ENCODE peak calls at places on chromosomes 1 and 21, in four cellular contexts. V is MM.1S, Z is cardiac muscle cell, B is tibial artery. N is an unnamed sample. For H3K27me3 and H3K36me3, the result is how much of the 10 kb centered on the place peaks cover.

GRCh38 chr1:12615916-12616708 is 1.9 kb downstream of the DHRS3 start:
- DNase-seq in V (no peak), Z (peak), B (peak), N (peak)

GRCh38 chr1:188463919-188464318 is 1635.2 kb downstream of the PLA2G4A start:
- DNase-seq in V (no peak), Z (no peak), B (no peak), N (no peak)

GRCh38 chr1:231424950-231425805 is 3.1 kb upstream of the EGLN1 start:
- DNase-seq in V (no peak), Z (no peak), B (no peak), N (no peak)

GRCh38 chr1:69814926-69815325 is 247.2 kb downstream of the LRRC7 start:
- DNase-seq in V (no peak), Z (no peak), B (no peak), N (no peak)

GRCh38 chr21:39186676-39187075 is 3.4 kb upstream of the PSMG1 start:
- DNase-seq in V (no peak), Z (no peak), B (no peak), N (no peak)

GRCh38 chr21:33865996-33866575 is 49.5 kb downstream of the ATP5PO start:
- DNase-seq in V (no peak), Z (no peak), B (no peak), N (no peak)

GRCh38 chr1:211783897-211784296 is 46.7 kb downstream of the LPGAT1 start:
- DNase-seq in V (no peak), Z (no peak), B (no peak), N (no peak)

GRCh38 chr1:185360714-185361113 is 43.7 kb upstream of the IVNS1ABP start:
- DNase-seq in V (no peak), Z (no peak), B (no peak), N (no peak)

GRCh38 chr1:215568287-215568692 is 1.2 kb downstream of the KCTD3 start:
- DNase-seq in V (peak), Z (peak), B (peak), N (peak)

GRCh38 chr1:11339346-11340247 is 66.6 kb downstream of the UBIAD1 start:
- DNase-seq in V (no peak), Z (peak), B (no peak), N (peak)

GRCh38 chr1:109162626-109163025 is 48.7 kb downstream of the ELAPOR1 start:
- DNase-seq in V (no peak), Z (no peak), B (no peak), N (no peak)

GRCh38 chr1:104780470-104781078 is 1030.9 kb downstream of the AMY1C start:
- DNase-seq in V (peak), Z (peak), B (no peak), N (peak)

GRCh38 chr1:65299328-65299727 is 10.0 kb upstream of the DNAJC6 start:
- DNase-seq in V (no peak), Z (no peak), B (no peak), N (no peak)

GRCh38 chr1:116483481-116484309 is 87.1 kb downstream of the CD58 start:
- DNase-seq in V (no peak), Z (peak), B (no peak), N (no peak)

GRCh38 chr1:94325379-94326302 is 88.3 kb upstream of the ARHGAP29 start:
- DNase-seq in V (no peak), Z (no peak), B (no peak), N (no peak)

GRCh38 chr1:34800214-34800613 is 7.4 kb downstream of the GJA4 start:
- DNase-seq in V (no peak), Z (no peak), B (no peak), N (no peak)

GRCh38 chr1:112298558-112298957 is 97.5 kb upstream of the CTTNBP2NL start:
- DNase-seq in V (peak), Z (peak), B (no peak), N (peak)

DNA sequence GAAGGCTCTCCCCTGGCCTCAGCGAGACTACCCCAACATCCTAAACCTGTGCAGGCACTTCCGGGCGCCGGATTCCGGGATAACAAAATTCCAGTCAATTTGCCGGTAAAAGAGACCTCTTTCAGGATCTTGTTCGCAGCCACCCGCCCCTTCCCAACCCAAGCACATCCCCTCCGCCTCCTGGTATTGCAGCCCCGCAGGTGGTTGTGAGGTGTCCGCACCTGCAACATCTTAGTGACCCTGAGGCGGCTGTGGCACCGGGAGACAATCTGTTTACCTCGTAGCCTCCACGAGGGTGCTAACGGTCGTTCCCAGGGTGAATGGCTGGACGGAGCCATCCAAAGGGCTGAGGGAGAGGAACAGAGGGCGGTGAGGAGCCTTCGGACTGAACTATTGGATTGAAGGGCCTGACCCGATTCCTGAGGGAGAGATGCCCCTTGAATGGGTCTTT is 2.1 kb downstream of the NR5A2 start:
- DNase-seq in V (no peak), Z (no peak), B (no peak), N (peak)
- H3K27me3 ChIP-seq in V (under half), Z (half or more), B (half or more), N (under half)

GRCh38 chr1:41819843-41820242 is 98.9 kb downstream of the HIVEP3 start:
- DNase-seq in V (no peak), Z (no peak), B (no peak), N (no peak)
- H3K4me3 ChIP-seq in V (no peak), Z (no peak), B (no peak), N (no peak)

DNA sequence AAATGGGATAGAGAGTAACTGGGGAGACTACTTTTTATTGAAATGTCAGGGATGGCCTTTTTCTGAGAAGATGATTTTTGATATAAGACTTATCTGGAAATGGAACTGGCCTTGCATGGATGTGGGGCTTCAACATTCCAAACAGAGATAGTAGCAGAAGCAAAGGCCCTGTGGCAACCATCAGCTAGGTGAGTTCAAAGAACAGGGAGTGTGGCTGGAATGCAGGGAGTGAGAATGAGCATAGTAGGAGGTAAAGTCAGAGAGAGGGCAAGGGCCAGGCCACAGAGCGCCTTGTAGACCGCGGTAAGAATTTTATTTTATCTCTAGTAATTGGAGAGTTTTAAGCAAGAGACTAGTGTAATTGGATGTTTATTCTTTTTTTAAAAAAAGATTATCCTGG is 227.0 kb upstream of the B3GALT2 start:
- DNase-seq in V (no peak), Z (no peak), B (no peak), N (no peak)
- H3K36me3 ChIP-seq in V (under half), Z (under half), B (under half), N (under half)

DNA sequence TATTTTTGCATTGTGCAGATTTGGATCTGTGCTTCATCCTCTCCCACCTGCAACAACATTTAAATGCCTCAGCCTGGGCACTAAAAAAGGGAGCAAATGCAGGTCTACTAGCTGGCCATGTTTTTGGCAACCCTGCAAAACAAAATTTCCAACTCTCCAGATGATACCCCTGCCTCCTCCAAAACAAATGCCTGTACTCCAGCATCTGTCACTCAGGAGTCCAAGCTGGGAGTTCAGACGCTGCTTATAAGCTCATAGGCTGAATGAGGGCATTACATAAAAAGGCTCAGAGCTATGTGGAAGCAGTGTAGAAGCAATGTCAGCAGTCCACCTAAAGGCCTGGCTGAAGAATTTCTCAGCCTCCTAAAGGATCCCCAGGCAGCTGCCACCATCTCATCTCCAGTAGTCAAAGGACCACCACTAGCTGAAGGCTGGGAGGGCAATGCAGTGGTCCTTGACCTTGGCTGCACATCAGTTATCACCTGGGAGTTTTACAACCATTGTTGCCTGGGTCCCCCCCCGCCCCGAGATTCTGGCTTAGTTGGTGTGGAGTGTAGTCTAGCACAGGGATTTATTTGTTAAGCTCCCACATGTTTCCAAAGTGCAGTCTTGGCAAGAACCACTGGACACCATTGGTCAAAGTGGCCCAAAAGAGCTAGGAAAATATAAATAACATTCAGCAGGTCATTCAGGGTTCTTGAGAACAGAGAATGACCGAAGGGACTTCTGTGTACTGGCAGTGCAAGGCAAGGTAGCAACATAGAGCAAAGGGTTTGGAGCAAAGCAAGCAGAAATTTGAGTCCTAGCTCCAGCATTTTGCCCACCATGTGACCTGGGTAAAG is 57.2 kb downstream of the ITPKB start:
- DNase-seq in V (no peak), Z (no peak), B (no peak), N (no peak)
- H3K27me3 ChIP-seq in V (under half), Z (under half), B (under half), N (under half)

DNA sequence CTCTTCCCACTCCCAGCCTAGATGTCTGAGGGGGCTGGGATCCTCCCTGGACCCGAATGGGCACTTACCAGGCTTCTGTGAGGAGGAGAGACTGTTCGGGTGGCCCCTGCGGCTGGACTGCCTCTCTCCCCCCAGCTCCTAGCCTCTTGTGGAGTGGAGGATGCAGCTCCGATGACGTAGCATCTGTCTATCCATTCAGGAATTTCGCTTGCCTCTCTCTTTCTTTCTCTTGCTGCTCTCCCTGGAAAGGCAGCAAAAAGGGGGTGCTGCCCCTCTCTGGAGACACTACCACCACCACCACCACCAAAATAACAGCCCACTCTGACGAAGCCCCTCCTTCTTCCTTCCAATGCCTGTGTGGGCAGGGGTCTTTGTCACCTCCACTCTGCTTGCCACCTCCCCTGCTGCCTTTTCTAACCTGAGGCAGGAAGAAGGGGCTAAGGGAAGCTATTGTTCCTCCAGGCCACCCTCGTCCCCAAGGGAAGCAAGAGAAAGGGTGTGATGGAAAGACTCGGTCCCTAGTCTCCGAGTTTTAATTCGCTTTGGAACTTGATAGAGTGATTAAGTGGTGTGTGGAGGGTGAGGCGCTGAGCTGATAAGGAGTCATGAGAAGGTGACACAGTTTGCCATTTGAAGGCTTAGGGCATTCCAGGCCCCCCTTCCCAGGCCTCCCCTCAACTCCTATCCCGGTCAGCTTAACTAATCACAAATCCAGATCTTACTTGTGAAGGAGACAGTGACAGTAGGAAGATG is 60.5 kb downstream of the RHBG start:
- DNase-seq in V (no peak), Z (no peak), B (no peak), N (no peak)
- H3K4me3 ChIP-seq in V (no peak), Z (no peak), B (no peak), N (no peak)

DNA sequence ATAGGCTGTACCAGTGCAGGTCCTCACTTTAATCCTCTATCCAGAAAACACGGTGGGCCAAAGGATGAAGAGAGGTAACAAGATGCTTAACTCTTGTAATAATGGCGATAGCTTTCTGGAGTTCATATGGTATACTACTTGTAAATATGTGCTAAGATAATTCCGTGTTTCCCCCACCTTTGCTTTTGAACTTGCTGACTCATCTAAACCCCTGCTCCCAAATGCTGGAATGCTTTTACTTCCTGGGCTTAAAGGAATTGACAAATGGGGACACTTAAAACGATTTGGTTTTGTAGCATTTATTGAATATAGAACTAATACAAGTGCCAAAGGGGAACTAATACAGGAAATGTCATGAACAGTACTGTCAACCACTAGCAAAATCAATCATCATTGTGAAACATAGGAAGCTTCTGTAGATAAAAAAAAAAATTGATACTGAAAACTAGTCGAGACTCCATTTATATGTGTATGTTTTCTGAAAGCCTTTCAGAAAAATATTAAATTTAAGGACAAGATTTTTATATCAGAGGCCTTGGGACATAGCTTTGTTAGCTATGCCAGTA is 7.0 kb downstream of the SOD1 start:
- DNase-seq in V (no peak), Z (no peak), B (no peak), N (no peak)
- H3K36me3 ChIP-seq in V (under half), Z (under half), B (half or more), N (under half)

GRCh38 chr1:201537467-201537866 is 1.5 kb upstream of the NAV1 start:
- DNase-seq in V (no peak), Z (no peak), B (no peak), N (no peak)

GRCh38 chr1:201537966-201538617 is 835 bp upstream of the NAV1 start:
- DNase-seq in V (no peak), Z (no peak), B (no peak), N (peak)

GRCh38 chr1:201536542-201536941 is 2.4 kb upstream of the NAV1 start:
- DNase-seq in V (no peak), Z (no peak), B (peak), N (no peak)

GRCh38 chr1:201535778-201536245 is 3.1 kb upstream of the NAV1 start:
- DNase-seq in V (no peak), Z (no peak), B (peak), N (no peak)

DNA sequence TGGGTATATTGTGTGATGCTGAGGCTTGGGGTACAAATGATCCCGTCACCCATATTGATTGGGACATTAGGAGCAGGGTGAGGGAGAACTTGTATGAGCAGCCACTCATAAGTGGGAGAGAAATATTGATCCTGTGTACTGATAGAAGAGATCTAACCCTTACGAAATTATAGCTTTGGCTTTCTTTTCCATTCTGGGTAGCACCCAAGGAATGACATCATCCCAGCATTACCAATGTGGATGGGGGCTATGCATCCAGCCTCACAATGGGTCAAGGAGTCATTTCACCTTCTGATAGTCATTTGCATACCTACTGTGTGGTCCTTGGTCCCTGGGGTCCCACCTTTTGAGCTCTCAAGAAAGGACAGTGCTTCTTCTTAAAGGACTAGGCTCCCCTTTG is 1.9 kb upstream of the NAV1 start:
- DNase-seq in V (no peak), Z (no peak), B (no peak), N (no peak)
- H3K27me3 ChIP-seq in V (under half), Z (under half), B (under half), N (under half)

GRCh38 chr1:32873484-32873883 is 2.8 kb upstream of the FNDC5 start:
- DNase-seq in V (no peak), Z (no peak), B (peak), N (peak)

GRCh38 chr1:32870615-32871363 is at the start of gene FNDC5:
- DNase-seq in V (no peak), Z (peak), B (no peak), N (peak)

GRCh38 chr1:32869844-32870614 is 683 bp downstream of the FNDC5 start:
- DNase-seq in V (no peak), Z (no peak), B (no peak), N (peak)

GRCh38 chr1:32872189-32872898 is 1.6 kb upstream of the FNDC5 start:
- DNase-seq in V (peak), Z (peak), B (peak), N (peak)

GRCh38 chr1:32871364-32872188 is 864 bp upstream of the FNDC5 start:
- DNase-seq in V (no peak), Z (no peak), B (peak), N (peak)
- H3K4me3 ChIP-seq in V (no peak), Z (peak), B (peak), N (peak)